ENCODE peak calls at places on chromosomes 3 and 15, in eight cellular contexts. One of them, this sample, is unnamed.

GRCh38 chr3:25558106-25558505 is 106.6 kb downstream of the TOP2B start:
- DNase-seq in upper lobe of right lung: no peak
- DNase-seq in type B pancreatic cell: no peak
- DNase-seq in activated CD4-positive, alpha-beta T cell treated with anti-CD3 and anti-CD28 coated beads for 24 hours: no peak
- DNase-seq in ACHN: no peak
- DNase-seq in C1 segment of cervical spinal cord: no peak
- DNase-seq in activated CD4-positive, CD25-positive, alpha-beta regulatory T cell treated with anti-CD3 and anti-CD28 coated beads, Interleukin-2, amount 50 U/mL, for 72 hours: no peak
- DNase-seq in KG1: no peak
- DNase-seq in this sample: no peak

GRCh38 chr3:149042766-149043386 is 43.5 kb downstream of the HLTF start:
- DNase-seq in upper lobe of right lung: no peak
- DNase-seq in type B pancreatic cell: no peak
- DNase-seq in activated CD4-positive, alpha-beta T cell treated with anti-CD3 and anti-CD28 coated beads for 24 hours: no peak
- DNase-seq in ACHN: peak; percentile 23
- DNase-seq in C1 segment of cervical spinal cord: no peak
- DNase-seq in activated CD4-positive, CD25-positive, alpha-beta regulatory T cell treated with anti-CD3 and anti-CD28 coated beads, Interleukin-2, amount 50 U/mL, for 72 hours: no peak
- DNase-seq in KG1: no peak
- DNase-seq in this sample: no peak

GRCh38 chr3:48155122-48155521 is 33.1 kb downstream of the CDC25A start:
- DNase-seq in upper lobe of right lung: no peak
- DNase-seq in type B pancreatic cell: no peak
- DNase-seq in activated CD4-positive, alpha-beta T cell treated with anti-CD3 and anti-CD28 coated beads for 24 hours: no peak
- DNase-seq in ACHN: peak; percentile 45
- DNase-seq in C1 segment of cervical spinal cord: no peak
- DNase-seq in activated CD4-positive, CD25-positive, alpha-beta regulatory T cell treated with anti-CD3 and anti-CD28 coated beads, Interleukin-2, amount 50 U/mL, for 72 hours: no peak
- DNase-seq in KG1: no peak
- DNase-seq in this sample: no peak

GRCh38 chr3:48919215-48920138 is 835 bp downstream of the ARIH2 start:
- DNase-seq in upper lobe of right lung: no peak
- DNase-seq in type B pancreatic cell: peak; percentile 68
- DNase-seq in activated CD4-positive, alpha-beta T cell treated with anti-CD3 and anti-CD28 coated beads for 24 hours: no peak
- DNase-seq in ACHN: peak; percentile 54
- DNase-seq in C1 segment of cervical spinal cord: no peak
- DNase-seq in activated CD4-positive, CD25-positive, alpha-beta regulatory T cell treated with anti-CD3 and anti-CD28 coated beads, Interleukin-2, amount 50 U/mL, for 72 hours: peak; percentile 40
- DNase-seq in KG1: peak; percentile 37
- DNase-seq in this sample: no peak

GRCh38 chr3:54211097-54211496 is 88.7 kb downstream of the CACNA2D3 start:
- DNase-seq in upper lobe of right lung: no peak
- DNase-seq in type B pancreatic cell: no peak
- DNase-seq in activated CD4-positive, alpha-beta T cell treated with anti-CD3 and anti-CD28 coated beads for 24 hours: no peak
- DNase-seq in ACHN: no peak
- DNase-seq in C1 segment of cervical spinal cord: no peak
- DNase-seq in activated CD4-positive, CD25-positive, alpha-beta regulatory T cell treated with anti-CD3 and anti-CD28 coated beads, Interleukin-2, amount 50 U/mL, for 72 hours: no peak
- DNase-seq in KG1: no peak
- DNase-seq in this sample: no peak

GRCh38 chr3:121436641-121437040 is 109.1 kb downstream of the POLQ start:
- DNase-seq in upper lobe of right lung: no peak
- DNase-seq in type B pancreatic cell: no peak
- DNase-seq in activated CD4-positive, alpha-beta T cell treated with anti-CD3 and anti-CD28 coated beads for 24 hours: no peak
- DNase-seq in ACHN: no peak
- DNase-seq in C1 segment of cervical spinal cord: no peak
- DNase-seq in activated CD4-positive, CD25-positive, alpha-beta regulatory T cell treated with anti-CD3 and anti-CD28 coated beads, Interleukin-2, amount 50 U/mL, for 72 hours: no peak
- DNase-seq in KG1: no peak
- DNase-seq in this sample: no peak

GRCh38 chr3:89947357-89947954 is 840.0 kb downstream of the EPHA3 start:
- DNase-seq in upper lobe of right lung: no peak
- DNase-seq in type B pancreatic cell: no peak
- DNase-seq in activated CD4-positive, alpha-beta T cell treated with anti-CD3 and anti-CD28 coated beads for 24 hours: no peak
- DNase-seq in ACHN: no peak
- DNase-seq in C1 segment of cervical spinal cord: no peak
- DNase-seq in activated CD4-positive, CD25-positive, alpha-beta regulatory T cell treated with anti-CD3 and anti-CD28 coated beads, Interleukin-2, amount 50 U/mL, for 72 hours: no peak
- DNase-seq in KG1: no peak
- DNase-seq in this sample: no peak

GRCh38 chr3:171825222-171825828 is 15.0 kb upstream of the PLD1 start:
- DNase-seq in upper lobe of right lung: no peak
- DNase-seq in type B pancreatic cell: no peak
- DNase-seq in activated CD4-positive, alpha-beta T cell treated with anti-CD3 and anti-CD28 coated beads for 24 hours: no peak
- DNase-seq in ACHN: no peak
- DNase-seq in C1 segment of cervical spinal cord: no peak
- DNase-seq in activated CD4-positive, CD25-positive, alpha-beta regulatory T cell treated with anti-CD3 and anti-CD28 coated beads, Interleukin-2, amount 50 U/mL, for 72 hours: no peak
- DNase-seq in KG1: no peak
- DNase-seq in this sample: no peak

GRCh38 chr15:37933685-37934084 is 755 bp upstream of the TMCO5A start:
- DNase-seq in upper lobe of right lung: no peak
- DNase-seq in type B pancreatic cell: no peak
- DNase-seq in activated CD4-positive, alpha-beta T cell treated with anti-CD3 and anti-CD28 coated beads for 24 hours: no peak
- DNase-seq in ACHN: no peak
- DNase-seq in C1 segment of cervical spinal cord: no peak
- DNase-seq in activated CD4-positive, CD25-positive, alpha-beta regulatory T cell treated with anti-CD3 and anti-CD28 coated beads, Interleukin-2, amount 50 U/mL, for 72 hours: no peak
- DNase-seq in KG1: no peak
- DNase-seq in this sample: no peak

GRCh38 chr15:70140543-70141375 is 43.0 kb upstream of the TLE3 start:
- DNase-seq in upper lobe of right lung: peak; percentile 81
- DNase-seq in type B pancreatic cell: no peak
- DNase-seq in activated CD4-positive, alpha-beta T cell treated with anti-CD3 and anti-CD28 coated beads for 24 hours: no peak
- DNase-seq in ACHN: peak; percentile 20
- DNase-seq in C1 segment of cervical spinal cord: no peak
- DNase-seq in activated CD4-positive, CD25-positive, alpha-beta regulatory T cell treated with anti-CD3 and anti-CD28 coated beads, Interleukin-2, amount 50 U/mL, for 72 hours: no peak
- DNase-seq in KG1: peak; percentile 23
- DNase-seq in this sample: peak; percentile 67

GRCh38 chr15:62495670-62496328 is 330.7 kb upstream of the C2CD4B start:
- DNase-seq in upper lobe of right lung: no peak
- DNase-seq in type B pancreatic cell: no peak
- DNase-seq in activated CD4-positive, alpha-beta T cell treated with anti-CD3 and anti-CD28 coated beads for 24 hours: no peak
- DNase-seq in ACHN: no peak
- DNase-seq in C1 segment of cervical spinal cord: no peak
- DNase-seq in activated CD4-positive, CD25-positive, alpha-beta regulatory T cell treated with anti-CD3 and anti-CD28 coated beads, Interleukin-2, amount 50 U/mL, for 72 hours: no peak
- DNase-seq in KG1: no peak
- DNase-seq in this sample: no peak

GRCh38 chr3:152376351-152377183 is 107.8 kb downstream of the MBNL1 start:
- DNase-seq in upper lobe of right lung: no peak
- DNase-seq in type B pancreatic cell: no peak
- DNase-seq in activated CD4-positive, alpha-beta T cell treated with anti-CD3 and anti-CD28 coated beads for 24 hours: no peak
- DNase-seq in ACHN: peak; percentile 32
- DNase-seq in C1 segment of cervical spinal cord: no peak
- DNase-seq in activated CD4-positive, CD25-positive, alpha-beta regulatory T cell treated with anti-CD3 and anti-CD28 coated beads, Interleukin-2, amount 50 U/mL, for 72 hours: no peak
- DNase-seq in KG1: peak; percentile 45
- DNase-seq in this sample: no peak

GRCh38 chr3:126258670-126259069 is 78.3 kb upstream of the ALDH1L1 start:
- DNase-seq in upper lobe of right lung: no peak
- DNase-seq in type B pancreatic cell: no peak
- DNase-seq in activated CD4-positive, alpha-beta T cell treated with anti-CD3 and anti-CD28 coated beads for 24 hours: no peak
- DNase-seq in ACHN: no peak
- DNase-seq in C1 segment of cervical spinal cord: no peak
- DNase-seq in activated CD4-positive, CD25-positive, alpha-beta regulatory T cell treated with anti-CD3 and anti-CD28 coated beads, Interleukin-2, amount 50 U/mL, for 72 hours: no peak
- DNase-seq in KG1: no peak
- DNase-seq in this sample: no peak

GRCh38 chr3:33364531-33365128 is 75.6 kb downstream of the UBP1 start:
- DNase-seq in upper lobe of right lung: no peak
- DNase-seq in type B pancreatic cell: no peak
- DNase-seq in activated CD4-positive, alpha-beta T cell treated with anti-CD3 and anti-CD28 coated beads for 24 hours: no peak
- DNase-seq in ACHN: no peak
- DNase-seq in C1 segment of cervical spinal cord: no peak
- DNase-seq in activated CD4-positive, CD25-positive, alpha-beta regulatory T cell treated with anti-CD3 and anti-CD28 coated beads, Interleukin-2, amount 50 U/mL, for 72 hours: no peak
- DNase-seq in KG1: no peak
- DNase-seq in this sample: no peak

GRCh38 chr15:92043283-92043682 is 189.8 kb downstream of the SLCO3A1 start:
- DNase-seq in upper lobe of right lung: no peak
- DNase-seq in type B pancreatic cell: no peak
- DNase-seq in activated CD4-positive, alpha-beta T cell treated with anti-CD3 and anti-CD28 coated beads for 24 hours: no peak
- DNase-seq in ACHN: no peak
- DNase-seq in C1 segment of cervical spinal cord: no peak
- DNase-seq in activated CD4-positive, CD25-positive, alpha-beta regulatory T cell treated with anti-CD3 and anti-CD28 coated beads, Interleukin-2, amount 50 U/mL, for 72 hours: no peak
- DNase-seq in KG1: no peak
- DNase-seq in this sample: no peak

GRCh38 chr3:99934984-99935797 is 117.5 kb downstream of the CMSS1 start:
- DNase-seq in upper lobe of right lung: no peak
- DNase-seq in type B pancreatic cell: no peak
- DNase-seq in activated CD4-positive, alpha-beta T cell treated with anti-CD3 and anti-CD28 coated beads for 24 hours: no peak
- DNase-seq in ACHN: no peak
- DNase-seq in C1 segment of cervical spinal cord: no peak
- DNase-seq in activated CD4-positive, CD25-positive, alpha-beta regulatory T cell treated with anti-CD3 and anti-CD28 coated beads, Interleukin-2, amount 50 U/mL, for 72 hours: no peak
- DNase-seq in KG1: no peak
- DNase-seq in this sample: no peak

GRCh38 chr3:50255251-50255615 is 13.7 kb upstream of the SEMA3B start:
- DNase-seq in upper lobe of right lung: no peak
- DNase-seq in type B pancreatic cell: no peak
- DNase-seq in activated CD4-positive, alpha-beta T cell treated with anti-CD3 and anti-CD28 coated beads for 24 hours: no peak
- DNase-seq in ACHN: no peak
- DNase-seq in C1 segment of cervical spinal cord: no peak
- DNase-seq in activated CD4-positive, CD25-positive, alpha-beta regulatory T cell treated with anti-CD3 and anti-CD28 coated beads, Interleukin-2, amount 50 U/mL, for 72 hours: no peak
- DNase-seq in KG1: no peak
- DNase-seq in this sample: no peak

GRCh38 chr3:32817561-32818430 is at the start of gene TRIM71:
- DNase-seq in upper lobe of right lung: peak; percentile 75
- DNase-seq in type B pancreatic cell: peak; percentile 71
- DNase-seq in activated CD4-positive, alpha-beta T cell treated with anti-CD3 and anti-CD28 coated beads for 24 hours: no peak
- DNase-seq in ACHN: no peak
- DNase-seq in C1 segment of cervical spinal cord: no peak
- DNase-seq in activated CD4-positive, CD25-positive, alpha-beta regulatory T cell treated with anti-CD3 and anti-CD28 coated beads, Interleukin-2, amount 50 U/mL, for 72 hours: peak; percentile 46
- DNase-seq in KG1: peak; percentile 38
- DNase-seq in this sample: no peak

GRCh38 chr3:111761309-111761795 is 97.7 kb upstream of the PHLDB2 start:
- DNase-seq in upper lobe of right lung: no peak
- DNase-seq in type B pancreatic cell: no peak
- DNase-seq in activated CD4-positive, alpha-beta T cell treated with anti-CD3 and anti-CD28 coated beads for 24 hours: no peak
- DNase-seq in ACHN: no peak
- DNase-seq in C1 segment of cervical spinal cord: no peak
- DNase-seq in activated CD4-positive, CD25-positive, alpha-beta regulatory T cell treated with anti-CD3 and anti-CD28 coated beads, Interleukin-2, amount 50 U/mL, for 72 hours: no peak
- DNase-seq in KG1: no peak
- DNase-seq in this sample: no peak

GRCh38 chr3:50321844-50322385 is 630 bp downstream of the HYAL2 start:
- DNase-seq in upper lobe of right lung: no peak
- DNase-seq in type B pancreatic cell: no peak
- DNase-seq in activated CD4-positive, alpha-beta T cell treated with anti-CD3 and anti-CD28 coated beads for 24 hours: no peak
- DNase-seq in ACHN: no peak
- DNase-seq in C1 segment of cervical spinal cord: no peak
- DNase-seq in activated CD4-positive, CD25-positive, alpha-beta regulatory T cell treated with anti-CD3 and anti-CD28 coated beads, Interleukin-2, amount 50 U/mL, for 72 hours: no peak
- DNase-seq in KG1: no peak
- DNase-seq in this sample: no peak

GRCh38 chr3:62873672-62874397 is 1.4 kb downstream of the CADPS start:
- DNase-seq in upper lobe of right lung: no peak
- DNase-seq in type B pancreatic cell: peak; percentile 74
- DNase-seq in activated CD4-positive, alpha-beta T cell treated with anti-CD3 and anti-CD28 coated beads for 24 hours: no peak
- DNase-seq in ACHN: peak; percentile 11
- DNase-seq in C1 segment of cervical spinal cord: peak; percentile 38
- DNase-seq in activated CD4-positive, CD25-positive, alpha-beta regulatory T cell treated with anti-CD3 and anti-CD28 coated beads, Interleukin-2, amount 50 U/mL, for 72 hours: no peak
- DNase-seq in KG1: no peak
- DNase-seq in this sample: peak; percentile 70

GRCh38 chr15:62087671-62088360 is 21.0 kb downstream of the C2CD4A start:
- DNase-seq in upper lobe of right lung: no peak
- DNase-seq in type B pancreatic cell: no peak
- DNase-seq in activated CD4-positive, alpha-beta T cell treated with anti-CD3 and anti-CD28 coated beads for 24 hours: no peak
- DNase-seq in ACHN: no peak
- DNase-seq in C1 segment of cervical spinal cord: no peak
- DNase-seq in activated CD4-positive, CD25-positive, alpha-beta regulatory T cell treated with anti-CD3 and anti-CD28 coated beads, Interleukin-2, amount 50 U/mL, for 72 hours: no peak
- DNase-seq in KG1: no peak
- DNase-seq in this sample: no peak

GRCh38 chr15:95511680-95512079 is 818.8 kb upstream of the NR2F2 start:
- DNase-seq in upper lobe of right lung: no peak
- DNase-seq in type B pancreatic cell: no peak
- DNase-seq in activated CD4-positive, alpha-beta T cell treated with anti-CD3 and anti-CD28 coated beads for 24 hours: no peak
- DNase-seq in ACHN: no peak
- DNase-seq in C1 segment of cervical spinal cord: no peak
- DNase-seq in activated CD4-positive, CD25-positive, alpha-beta regulatory T cell treated with anti-CD3 and anti-CD28 coated beads, Interleukin-2, amount 50 U/mL, for 72 hours: no peak
- DNase-seq in KG1: no peak
- DNase-seq in this sample: no peak

GRCh38 chr3:124634210-124635168 is 95.8 kb upstream of the UMPS start:
- DNase-seq in upper lobe of right lung: no peak
- DNase-seq in type B pancreatic cell: no peak
- DNase-seq in activated CD4-positive, alpha-beta T cell treated with anti-CD3 and anti-CD28 coated beads for 24 hours: no peak
- DNase-seq in ACHN: no peak
- DNase-seq in C1 segment of cervical spinal cord: no peak
- DNase-seq in activated CD4-positive, CD25-positive, alpha-beta regulatory T cell treated with anti-CD3 and anti-CD28 coated beads, Interleukin-2, amount 50 U/mL, for 72 hours: no peak
- DNase-seq in KG1: no peak
- DNase-seq in this sample: no peak

GRCh38 chr15:33150993-33151392 is 43.5 kb downstream of the FMN1 start:
- DNase-seq in upper lobe of right lung: no peak
- DNase-seq in type B pancreatic cell: no peak
- DNase-seq in activated CD4-positive, alpha-beta T cell treated with anti-CD3 and anti-CD28 coated beads for 24 hours: no peak
- DNase-seq in ACHN: no peak
- DNase-seq in C1 segment of cervical spinal cord: no peak
- DNase-seq in activated CD4-positive, CD25-positive, alpha-beta regulatory T cell treated with anti-CD3 and anti-CD28 coated beads, Interleukin-2, amount 50 U/mL, for 72 hours: no peak
- DNase-seq in KG1: no peak
- DNase-seq in this sample: no peak

GRCh38 chr3:147189016-147189415 is 217.3 kb downstream of the ZIC4 start:
- DNase-seq in upper lobe of right lung: no peak
- DNase-seq in type B pancreatic cell: no peak
- DNase-seq in activated CD4-positive, alpha-beta T cell treated with anti-CD3 and anti-CD28 coated beads for 24 hours: no peak
- DNase-seq in ACHN: no peak
- DNase-seq in C1 segment of cervical spinal cord: no peak
- DNase-seq in activated CD4-positive, CD25-positive, alpha-beta regulatory T cell treated with anti-CD3 and anti-CD28 coated beads, Interleukin-2, amount 50 U/mL, for 72 hours: no peak
- DNase-seq in KG1: no peak
- DNase-seq in this sample: no peak